ENCODE peak calls at places on chromosomes 11 and 22, in eight cellular contexts. D, A, T, I, Z, R, X and G are unnamed samples.

GRCh38 chr11:126411971-126412381 is 56.5 kb downstream of the ST3GAL4 start:
- ATAC-seq in D (no peak), A (no peak), T (no peak), I (no peak), Z (no peak), R (peak; percentile 76), X (no peak), G (peak; percentile 12)

GRCh38 chr11:112062923-112063322 is 10.9 kb downstream of the PIH1D2 start:
- ATAC-seq in D (no peak), A (no peak), T (no peak), I (no peak), Z (no peak), R (no peak), X (no peak), G (no peak)

GRCh38 chr22:38485783-38486182 is 17.9 kb downstream of the KDELR3 start:
- ATAC-seq in D (peak; percentile 31), A (peak; percentile 49), T (no peak), I (no peak), Z (peak; percentile 53), R (no peak), X (peak; percentile 42), G (peak; percentile 42)

GRCh38 chr22:30044369-30044768 is 35.9 kb upstream of the HORMAD2 start:
- ATAC-seq in D (peak; percentile 80), A (no peak), T (no peak), I (no peak), Z (no peak), R (no peak), X (peak; percentile 84), G (peak; percentile 59)

GRCh38 chr11:34653851-34654490 is 33.1 kb downstream of the EHF start:
- ATAC-seq in D (peak; percentile 92), A (peak; percentile 84), T (peak; percentile 95), I (no peak), Z (peak; percentile 58), R (peak; percentile 74), X (peak; percentile 72), G (no peak)

GRCh38 chr22:27597703-27598444 is 203.7 kb downstream of the MN1 start:
- ATAC-seq in D (peak; percentile 79), A (peak; percentile 35), T (no peak), I (no peak), Z (no peak), R (peak; percentile 86), X (no peak), G (no peak)

GRCh38 chr11:359181-359714 is 10.1 kb upstream of the B4GALNT4 start:
- ATAC-seq in D (no peak), A (no peak), T (no peak), I (peak; percentile 2), Z (no peak), R (no peak), X (no peak), G (no peak)

GRCh38 chr22:41873391-41873790 is 40.5 kb downstream of the SREBF2 start:
- ATAC-seq in D (no peak), A (no peak), T (no peak), I (peak; percentile 34), Z (no peak), R (no peak), X (no peak), G (no peak)

GRCh38 chr11:123302751-123303195 is 107.7 kb upstream of the CLMP start:
- ATAC-seq in D (no peak), A (no peak), T (no peak), I (peak; percentile 69), Z (no peak), R (no peak), X (no peak), G (no peak)

GRCh38 chr11:45676522-45677095 is 11.2 kb upstream of the CHST1 start:
- ATAC-seq in D (no peak), A (no peak), T (no peak), I (peak; percentile 87), Z (no peak), R (no peak), X (no peak), G (no peak)

GRCh38 chr22:28772633-28773460 is at the start of gene CCDC117:
- ATAC-seq in D (peak; percentile 91), A (peak; percentile 92), T (peak; percentile 99), I (peak; percentile 93), Z (peak; percentile 94), R (peak; percentile 96), X (peak; percentile 98), G (peak; percentile 97)

GRCh38 chr11:44519989-44520737 is 45.3 kb upstream of the CD82 start:
- ATAC-seq in D (no peak), A (no peak), T (no peak), I (no peak), Z (peak; percentile 36), R (no peak), X (peak; percentile 79), G (peak; percentile 60)

GRCh38 chr11:94473177-94473799 is 20.4 kb downstream of the MRE11 start:
- ATAC-seq in D (no peak), A (no peak), T (no peak), I (peak; percentile 82), Z (peak; percentile 52), R (no peak), X (no peak), G (no peak)

GRCh38 chr11:71366076-71366475 is 82.1 kb downstream of the DHCR7 start:
- ATAC-seq in D (no peak), A (no peak), T (no peak), I (no peak), Z (no peak), R (no peak), X (no peak), G (no peak)

GRCh38 chr22:18095101-18095805 is 15.4 kb upstream of the TUBA8 start:
- ATAC-seq in D (no peak), A (no peak), T (no peak), I (peak; percentile 49), Z (no peak), R (no peak), X (no peak), G (peak; percentile 29)

GRCh38 chr11:75306529-75306928 is 44.9 kb downstream of the ARRB1 start:
- ATAC-seq in D (no peak), A (no peak), T (no peak), I (no peak), Z (peak; percentile 9), R (no peak), X (no peak), G (no peak)

GRCh38 chr11:75308986-75309385 is 42.5 kb downstream of the ARRB1 start:
- ATAC-seq in D (no peak), A (no peak), T (no peak), I (no peak), Z (no peak), R (no peak), X (no peak), G (no peak)

GRCh38 chr11:75307058-75307457 is 44.4 kb downstream of the ARRB1 start:
- ATAC-seq in D (no peak), A (no peak), T (no peak), I (no peak), Z (no peak), R (no peak), X (no peak), G (no peak)

GRCh38 chr11:75305993-75306392 is 45.5 kb downstream of the ARRB1 start:
- ATAC-seq in D (no peak), A (no peak), T (no peak), I (no peak), Z (no peak), R (no peak), X (no peak), G (no peak)

GRCh38 chr11:75308116-75308515 is 43.3 kb downstream of the ARRB1 start:
- ATAC-seq in D (no peak), A (no peak), T (no peak), I (no peak), Z (no peak), R (no peak), X (peak; percentile 66), G (peak; percentile 66)
- TF ChIP-seq POLR2AphosphoS5 in D (no peak), A (no peak), T (no peak), I (no peak), Z (no peak), R (no peak), X (no peak), G (peak; percentile 64)

GRCh38 chr11:73578786-73579185 is 19.1 kb downstream of the FAM168A start:
- ATAC-seq in D (no peak), A (peak; percentile 69), T (peak; percentile 48), I (peak; percentile 89), Z (no peak), R (no peak), X (no peak), G (no peak)
- TF ChIP-seq POLR2AphosphoS5 in D (no peak), A (no peak), T (no peak), I (no peak), Z (no peak), R (no peak), X (no peak), G (no peak)

GRCh38 chr11:67483901-67484665 is 1.3 kb downstream of the AIP start:
- ATAC-seq in D (no peak), A (peak; percentile 8), T (no peak), I (peak; percentile 21), Z (no peak), R (no peak), X (no peak), G (no peak)
- TF ChIP-seq POLR2AphosphoS5 in D (no peak), A (no peak), T (no peak), I (peak; percentile 11), Z (no peak), R (no peak), X (no peak), G (no peak)

GRCh38 chr11:117249571-117249970 is 17.1 kb downstream of the RNF214 start:
- ATAC-seq in D (no peak), A (no peak), T (no peak), I (no peak), Z (no peak), R (no peak), X (no peak), G (no peak)

GRCh38 chr11:117248341-117248740 is 15.9 kb downstream of the RNF214 start:
- ATAC-seq in D (no peak), A (no peak), T (no peak), I (no peak), Z (no peak), R (peak; percentile 58), X (no peak), G (no peak)
- TF ChIP-seq POLR2AphosphoS5 in D (no peak), A (no peak), T (no peak), I (no peak), Z (no peak), R (no peak), X (no peak), G (no peak)